ENCODE peak calls at places on chromosomes 1 and 21, in five cellular contexts. I is IMR-90, Z is NB4, U is prostate gland, R is astrocyte of the spinal cord. S is an unnamed sample.

GRCh38 chr1:95073446-95073845 is 695 bp upstream of the ALG14 start:
- DNase-seq in I (no peak), Z (peak; percentile 4), U (no peak), R (no peak), S (no peak)

GRCh38 chr1:38990746-38991637 is at the start of gene AKIRIN1:
- DNase-seq in Z (peak; percentile 97), I (peak; percentile 95), R (peak; percentile 97), U (peak; percentile 97), S (peak; percentile 97)

GRCh38 chr1:101215363-101216011 is 21.3 kb upstream of the S1PR1 start:
- DNase-seq in Z (no peak), U (no peak), I (no peak), R (no peak), S (no peak)

GRCh38 chr1:111596499-111596898 is 23.1 kb upstream of the RAP1A start:
- DNase-seq in U (no peak), I (no peak), R (no peak), Z (peak; percentile 8), S (no peak)

GRCh38 chr21:43207868-43208267 is 39.1 kb downstream of the CRYAA start:
- DNase-seq in I (no peak), R (no peak), Z (no peak), U (no peak), S (no peak)

GRCh38 chr1:226223157-226223785 is at the start of gene MIXL1:
- DNase-seq in I (no peak), Z (no peak), U (no peak), R (no peak), S (peak; percentile 4)

GRCh38 chr1:7508052-7508745 is 262.9 kb upstream of the VAMP3 start:
- DNase-seq in Z (no peak), U (no peak), I (no peak), R (no peak), S (no peak)

GRCh38 chr1:111290640-111291039 is at the start of gene CHIA:
- DNase-seq in U (no peak), Z (no peak), R (no peak), I (no peak), S (no peak)

GRCh38 chr21:36699026-36699545 is at the start of gene SIM2:
- DNase-seq in Z (no peak), I (peak; percentile 52), U (peak; percentile 63), R (no peak), S (no peak)

GRCh38 chr1:150061632-150062101 is 5.9 kb upstream of the VPS45 start:
- DNase-seq in U (peak; percentile 23), I (peak; percentile 97), R (peak; percentile 94), Z (no peak), S (peak; percentile 88)

GRCh38 chr1:100543640-100544039 is 5.7 kb downstream of the GPR88 start:
- DNase-seq in I (no peak), Z (peak; percentile 76), U (no peak), R (no peak), S (no peak)

GRCh38 chr21:33197546-33197945 is 32.2 kb upstream of the IFNAR2 start:
- DNase-seq in R (no peak), I (no peak), U (no peak), Z (no peak), S (no peak)

DNA sequence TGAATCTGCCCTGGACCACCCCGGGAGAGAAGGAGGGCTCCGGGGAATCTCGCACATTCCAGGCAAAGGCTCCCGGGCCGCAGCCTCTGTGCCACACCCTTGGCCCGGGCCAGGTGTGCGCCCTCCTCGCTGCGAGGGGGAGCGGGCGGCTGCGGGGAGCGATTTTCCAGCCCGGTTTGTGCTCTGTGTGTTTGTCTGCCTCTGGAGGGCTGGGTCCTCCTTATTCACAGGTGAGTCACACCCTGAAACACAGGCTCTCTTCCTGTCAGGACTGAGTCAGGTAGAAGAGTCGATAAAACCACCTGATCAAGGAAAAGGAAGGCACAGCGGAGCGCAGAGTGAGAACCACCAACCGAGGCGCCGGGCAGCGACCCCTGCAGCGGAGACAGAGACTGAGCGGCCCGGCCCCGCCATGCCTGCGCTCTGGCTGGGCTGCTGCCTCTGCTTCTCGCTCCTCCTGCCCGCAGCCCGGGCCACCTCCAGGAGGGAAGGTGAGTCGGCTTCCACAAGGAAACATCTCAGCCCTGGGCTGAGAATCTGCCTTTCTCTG is at the start of gene LAMC2:
- DNase-seq in R (peak; percentile 48), U (peak; percentile 75), Z (no peak), I (peak; percentile 52), S (no peak)
- TF ChIP-seq CTCF in R (peak; percentile 55), U (no peak), Z (no peak), I (no peak), S (peak; percentile 37)

DNA sequence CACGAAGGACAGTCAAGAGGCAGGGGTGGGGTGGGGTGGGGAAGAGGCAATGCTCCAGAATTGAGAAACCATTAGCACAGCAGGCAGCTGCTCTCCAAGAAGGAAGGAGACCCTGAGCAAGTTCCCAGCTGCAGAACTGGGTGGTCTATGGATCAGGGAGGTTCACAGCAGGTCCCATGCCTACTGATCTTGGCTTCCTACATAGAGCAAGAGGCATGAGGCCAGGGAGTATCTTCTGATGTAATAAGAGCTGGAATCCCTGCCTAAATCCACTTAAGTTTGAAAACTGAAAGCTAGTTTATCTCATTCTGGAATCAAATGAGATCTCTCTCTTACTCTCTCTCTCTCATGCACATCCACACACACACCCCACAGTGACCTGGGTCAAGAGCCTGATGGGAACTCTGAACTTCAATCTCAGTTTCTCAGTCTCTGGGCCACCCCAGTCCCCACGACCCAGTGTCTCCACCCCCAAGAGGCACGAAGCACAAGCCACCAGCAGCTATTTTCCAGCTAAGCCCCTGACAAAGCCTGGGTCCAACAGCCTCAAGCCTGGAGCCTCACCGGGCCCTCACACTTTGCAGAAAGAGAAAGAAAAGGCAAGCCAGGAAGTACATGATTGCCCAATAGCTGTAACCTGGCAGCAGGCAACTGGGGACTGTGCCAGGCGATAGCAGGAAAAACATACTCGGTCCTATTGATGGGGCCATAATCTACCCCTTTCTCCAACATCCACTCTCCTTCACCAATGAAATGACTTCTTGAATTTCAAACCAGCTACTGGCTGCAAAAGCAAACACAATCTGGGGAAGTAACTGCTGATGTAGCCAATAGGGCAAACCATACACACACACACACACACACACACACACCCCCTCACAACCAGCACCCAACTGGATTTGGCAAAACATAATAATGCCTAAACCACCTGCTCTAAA is 2.2 kb downstream of the NUAK2 start:
- DNase-seq in Z (peak; percentile 35), U (peak; percentile 88), I (peak; percentile 78), R (peak; percentile 79), S (peak; percentile 82)
- H3K4me3 ChIP-seq in Z (no peak overlapping the region), U (no peak overlapping the region), I (peak overlapping the region; percentile 52), R (peak overlapping the region; percentile 30), S (peak overlapping the region; percentile 33)

GRCh38 chr1:157994081-157994581 is 686 bp downstream of the KIRREL1 start:
- DNase-seq in Z (no peak), R (no peak), U (no peak), I (no peak), S (no peak)
- TF ChIP-seq CTCF in Z (no peak), R (peak; percentile 23), U (no peak), I (peak; percentile 27), S (peak; percentile 32)

GRCh38 chr1:51639694-51640093 is 22.8 kb downstream of the OSBPL9 start:
- DNase-seq in U (no peak), R (no peak), Z (no peak), I (no peak), S (no peak)

GRCh38 chr1:51638350-51638749 is 21.5 kb downstream of the OSBPL9 start:
- DNase-seq in U (no peak), R (no peak), Z (no peak), I (no peak), S (no peak)

GRCh38 chr1:51644533-51645197 is 27.8 kb downstream of the OSBPL9 start:
- DNase-seq in I (peak; percentile 85), Z (no peak), R (peak; percentile 86), U (no peak), S (peak; percentile 78)

GRCh38 chr1:51643362-51643761 is 26.5 kb downstream of the OSBPL9 start:
- DNase-seq in R (no peak), I (no peak), Z (no peak), U (no peak), S (no peak)

DNA sequence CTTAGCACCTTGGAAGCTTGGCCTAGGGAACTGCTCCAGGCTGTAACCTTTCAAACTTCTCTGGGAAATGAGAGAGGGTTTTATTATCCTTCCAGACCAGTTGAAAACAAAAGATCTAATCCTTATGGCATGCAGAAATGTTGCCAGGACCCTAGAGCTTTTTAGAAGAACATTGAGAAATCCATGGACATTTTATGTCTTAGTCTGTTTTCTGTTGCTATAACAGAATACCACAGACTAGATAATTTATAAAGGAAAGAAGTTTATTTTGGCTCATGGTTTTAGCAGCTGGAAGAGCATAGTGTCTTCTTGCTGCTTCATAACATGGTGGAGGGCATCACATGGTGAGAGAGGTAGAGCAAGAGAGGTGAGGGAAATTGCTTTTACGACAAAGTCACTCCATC is 25.8 kb downstream of the OSBPL9 start:
- DNase-seq in Z (no peak), U (peak; percentile 15), R (peak; percentile 96), I (peak; percentile 96), S (peak; percentile 97)
- H3K4me3 ChIP-seq in Z (no peak overlapping the region), U (no peak overlapping the region), R (no peak overlapping the region), I (no peak overlapping the region), S (no peak overlapping the region)

GRCh38 chr21:21179619-21180336 is 181.6 kb downstream of the NCAM2 start:
- DNase-seq in Z (no peak), R (no peak), I (no peak), U (no peak), S (no peak)
- TF ChIP-seq CTCF in Z (no peak), R (no peak), I (no peak), U (no peak), S (no peak)

DNA sequence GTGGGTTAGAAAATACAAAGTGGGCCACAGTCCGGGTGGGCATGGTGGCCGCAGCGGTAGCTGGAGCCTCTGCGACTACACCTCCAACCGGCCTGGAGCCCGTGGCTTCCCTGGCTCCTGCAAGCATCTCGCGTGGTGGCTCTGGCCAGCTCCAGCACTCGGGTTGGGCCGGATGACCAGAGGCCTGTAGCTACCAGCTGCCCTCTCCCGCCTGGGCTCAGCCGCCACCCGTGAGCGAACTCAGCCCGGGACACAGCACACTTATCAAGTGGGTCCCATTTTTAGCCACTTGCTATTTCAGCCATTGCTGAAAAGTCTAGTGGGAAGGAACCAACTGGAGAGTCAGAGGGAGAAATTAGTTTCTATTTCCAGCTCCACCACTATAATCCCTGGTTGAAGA is 107.7 kb upstream of the CACYBP start:
- DNase-seq in R (no peak), U (no peak), Z (no peak), I (no peak), S (no peak)
- H3K4me3 ChIP-seq in R (no peak overlapping the region), U (no peak overlapping the region), Z (no peak overlapping the region), I (no peak overlapping the region), S (no peak overlapping the region)

S was measured in fibroblast of villous mesenchyme.